ENCODE peak calls at places on chromosome 6, in seven cellular contexts. One of them, this sample, is unnamed.

GRCh38 chr6:30556964-30557682 is at the start of gene PRR3:
- DNase-seq in AG10803: peak
- DNase-seq in fibroblast of lung: peak
- DNase-seq in GM12865: peak
- DNase-seq in ovary: peak
- DNase-seq in colonic mucosa: peak
- DNase-seq in OCI-LY7: peak
- DNase-seq in this sample: peak

GRCh38 chr6:142400495-142400894 is 98.7 kb downstream of the ADGRG6 start:
- DNase-seq in GM12865: no peak
- DNase-seq in AG10803: no peak
- DNase-seq in OCI-LY7: no peak
- DNase-seq in ovary: no peak
- DNase-seq in colonic mucosa: no peak
- DNase-seq in fibroblast of lung: peak
- DNase-seq in this sample: no peak

GRCh38 chr6:81812416-81812815 is 59.9 kb upstream of the TENT5A start:
- DNase-seq in fibroblast of lung: no peak
- DNase-seq in OCI-LY7: no peak
- DNase-seq in colonic mucosa: no peak
- DNase-seq in ovary: no peak
- DNase-seq in AG10803: no peak
- DNase-seq in GM12865: no peak
- DNase-seq in this sample: no peak

GRCh38 chr6:170137911-170138910 is 152.7 kb downstream of the DLL1 start:
- DNase-seq in AG10803: no peak
- DNase-seq in OCI-LY7: no peak
- DNase-seq in colonic mucosa: no peak
- DNase-seq in ovary: peak
- DNase-seq in GM12865: no peak
- DNase-seq in fibroblast of lung: no peak
- DNase-seq in this sample: peak

GRCh38 chr6:158774734-158775449 is 44.3 kb downstream of the EZR start:
- DNase-seq in ovary: peak
- DNase-seq in colonic mucosa: no peak
- DNase-seq in AG10803: no peak
- DNase-seq in fibroblast of lung: no peak
- DNase-seq in GM12865: no peak
- DNase-seq in OCI-LY7: no peak
- DNase-seq in this sample: no peak

GRCh38 chr6:39887692-39888450 is 46.4 kb downstream of the MOCS1 start:
- DNase-seq in fibroblast of lung: peak
- DNase-seq in colonic mucosa: peak
- DNase-seq in GM12865: no peak
- DNase-seq in AG10803: peak
- DNase-seq in ovary: peak
- DNase-seq in OCI-LY7: no peak
- DNase-seq in this sample: no peak

GRCh38 chr6:158698876-158699440 is 49.1 kb downstream of the SYTL3 start:
- DNase-seq in GM12865: no peak
- DNase-seq in AG10803: no peak
- DNase-seq in ovary: no peak
- DNase-seq in colonic mucosa: no peak
- DNase-seq in OCI-LY7: no peak
- DNase-seq in fibroblast of lung: peak
- DNase-seq in this sample: no peak

GRCh38 chr6:136344420-136344819 is 54.8 kb upstream of the BCLAF1 start:
- DNase-seq in colonic mucosa: no peak
- DNase-seq in GM12865: no peak
- DNase-seq in OCI-LY7: no peak
- DNase-seq in fibroblast of lung: peak
- DNase-seq in ovary: no peak
- DNase-seq in AG10803: peak
- DNase-seq in this sample: no peak

GRCh38 chr6:99013661-99014458 is 66.1 kb upstream of the FBXL4 start:
- DNase-seq in ovary: no peak
- DNase-seq in GM12865: no peak
- DNase-seq in AG10803: peak
- DNase-seq in OCI-LY7: no peak
- DNase-seq in colonic mucosa: no peak
- DNase-seq in fibroblast of lung: peak
- DNase-seq in this sample: no peak

GRCh38 chr6:55239099-55239498 is 64.8 kb downstream of the HCRTR2 start:
- DNase-seq in OCI-LY7: no peak
- DNase-seq in colonic mucosa: no peak
- DNase-seq in fibroblast of lung: peak
- DNase-seq in ovary: no peak
- DNase-seq in AG10803: peak
- DNase-seq in GM12865: no peak
- DNase-seq in this sample: no peak

GRCh38 chr6:30544666-30545272 is 11.5 kb downstream of the GNL1 start:
- DNase-seq in GM12865: peak
- DNase-seq in AG10803: peak
- DNase-seq in OCI-LY7: peak
- DNase-seq in fibroblast of lung: peak
- DNase-seq in ovary: no peak
- DNase-seq in colonic mucosa: no peak
- DNase-seq in this sample: no peak

GRCh38 chr6:36114798-36115408 is 15.4 kb upstream of the MAPK13 start:
- DNase-seq in GM12865: peak
- DNase-seq in colonic mucosa: no peak
- DNase-seq in AG10803: no peak
- DNase-seq in OCI-LY7: peak
- DNase-seq in ovary: no peak
- DNase-seq in fibroblast of lung: no peak
- DNase-seq in this sample: no peak

GRCh38 chr6:22651731-22652130 is 82.4 kb downstream of the HDGFL1 start:
- DNase-seq in colonic mucosa: no peak
- DNase-seq in ovary: no peak
- DNase-seq in GM12865: no peak
- DNase-seq in fibroblast of lung: no peak
- DNase-seq in AG10803: no peak
- DNase-seq in OCI-LY7: no peak
- DNase-seq in this sample: no peak

GRCh38 chr6:81166770-81167169 is 585.7 kb downstream of the TENT5A start:
- DNase-seq in fibroblast of lung: peak
- DNase-seq in ovary: no peak
- DNase-seq in OCI-LY7: no peak
- DNase-seq in colonic mucosa: no peak
- DNase-seq in AG10803: peak
- DNase-seq in GM12865: peak
- DNase-seq in this sample: no peak

GRCh38 chr6:113672691-113673149 is 184.4 kb upstream of the MARCKS start:
- DNase-seq in fibroblast of lung: peak
- DNase-seq in OCI-LY7: no peak
- DNase-seq in GM12865: no peak
- DNase-seq in ovary: peak
- DNase-seq in AG10803: peak
- DNase-seq in colonic mucosa: no peak
- DNase-seq in this sample: no peak

GRCh38 chr6:27986928-27987725 is 30.1 kb downstream of the OR2B6 start:
- DNase-seq in AG10803: peak
- DNase-seq in ovary: no peak
- DNase-seq in GM12865: no peak
- DNase-seq in OCI-LY7: no peak
- DNase-seq in fibroblast of lung: peak
- DNase-seq in colonic mucosa: no peak
- DNase-seq in this sample: no peak

GRCh38 chr6:4805553-4806307 is 29.5 kb downstream of the CDYL start:
- DNase-seq in colonic mucosa: peak
- DNase-seq in fibroblast of lung: peak
- DNase-seq in ovary: peak
- DNase-seq in AG10803: peak
- DNase-seq in OCI-LY7: peak
- DNase-seq in GM12865: peak
- DNase-seq in this sample: no peak

GRCh38 chr6:118872318-118872717 is 21.6 kb upstream of the ASF1A start:
- DNase-seq in fibroblast of lung: no peak
- DNase-seq in ovary: no peak
- DNase-seq in GM12865: no peak
- DNase-seq in OCI-LY7: no peak
- DNase-seq in AG10803: no peak
- DNase-seq in colonic mucosa: no peak
- DNase-seq in this sample: no peak

GRCh38 chr6:27268803-27269202 is 21.3 kb downstream of the PRSS16 start:
- DNase-seq in colonic mucosa: no peak
- DNase-seq in fibroblast of lung: no peak
- DNase-seq in GM12865: no peak
- DNase-seq in ovary: no peak
- DNase-seq in AG10803: no peak
- DNase-seq in OCI-LY7: no peak
- DNase-seq in this sample: no peak

GRCh38 chr6:97059473-97059872 is 134.9 kb downstream of the KLHL32 start:
- DNase-seq in fibroblast of lung: peak
- DNase-seq in colonic mucosa: no peak
- DNase-seq in ovary: no peak
- DNase-seq in OCI-LY7: peak
- DNase-seq in AG10803: peak
- DNase-seq in GM12865: peak
- DNase-seq in this sample: no peak

DNA sequence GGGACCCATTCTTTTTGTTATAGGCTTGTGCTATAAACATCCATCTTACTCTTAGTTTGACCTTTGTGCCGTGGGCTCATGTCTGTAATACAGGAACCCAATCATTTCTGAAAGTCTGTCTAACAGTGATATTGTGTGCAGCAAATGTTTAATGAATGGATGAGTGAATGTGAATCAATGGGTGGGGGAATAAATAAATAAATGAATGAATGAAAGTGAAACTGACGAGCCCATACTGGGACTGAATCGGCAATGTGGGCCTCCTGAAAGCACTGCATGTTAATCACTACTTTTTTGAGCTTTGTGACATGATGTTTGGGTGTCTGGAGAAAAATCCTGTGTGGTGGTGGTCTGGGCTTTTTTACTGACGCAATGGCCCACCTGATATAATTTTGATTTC is 175.0 kb downstream of the GMPR start:
- DNase-seq in fibroblast of lung: no peak
- DNase-seq in OCI-LY7: no peak
- DNase-seq in colonic mucosa: no peak
- DNase-seq in AG10803: no peak
- DNase-seq in ovary: no peak
- DNase-seq in GM12865: peak
- DNase-seq in this sample: no peak
- H3K4me3 ChIP-seq in fibroblast of lung: peak
- H3K4me3 ChIP-seq in OCI-LY7: peak
- H3K4me3 ChIP-seq in colonic mucosa: no peak
- H3K4me3 ChIP-seq in AG10803: no peak
- H3K4me3 ChIP-seq in ovary: no peak
- H3K4me3 ChIP-seq in GM12865: peak
- H3K4me3 ChIP-seq in this sample: no peak

GRCh38 chr6:166825553-166826145 is 130.7 kb downstream of the RNASET2 start:
- DNase-seq in OCI-LY7: no peak
- DNase-seq in fibroblast of lung: peak
- DNase-seq in ovary: no peak
- DNase-seq in GM12865: no peak
- DNase-seq in colonic mucosa: no peak
- DNase-seq in AG10803: peak
- DNase-seq in this sample: no peak
- TF ChIP-seq CTCF in OCI-LY7: no peak
- TF ChIP-seq CTCF in fibroblast of lung: no peak
- TF ChIP-seq CTCF in ovary: no peak
- TF ChIP-seq CTCF in GM12865: no peak
- TF ChIP-seq CTCF in colonic mucosa: no peak
- TF ChIP-seq CTCF in AG10803: no peak
- TF ChIP-seq CTCF in this sample: no peak

DNA sequence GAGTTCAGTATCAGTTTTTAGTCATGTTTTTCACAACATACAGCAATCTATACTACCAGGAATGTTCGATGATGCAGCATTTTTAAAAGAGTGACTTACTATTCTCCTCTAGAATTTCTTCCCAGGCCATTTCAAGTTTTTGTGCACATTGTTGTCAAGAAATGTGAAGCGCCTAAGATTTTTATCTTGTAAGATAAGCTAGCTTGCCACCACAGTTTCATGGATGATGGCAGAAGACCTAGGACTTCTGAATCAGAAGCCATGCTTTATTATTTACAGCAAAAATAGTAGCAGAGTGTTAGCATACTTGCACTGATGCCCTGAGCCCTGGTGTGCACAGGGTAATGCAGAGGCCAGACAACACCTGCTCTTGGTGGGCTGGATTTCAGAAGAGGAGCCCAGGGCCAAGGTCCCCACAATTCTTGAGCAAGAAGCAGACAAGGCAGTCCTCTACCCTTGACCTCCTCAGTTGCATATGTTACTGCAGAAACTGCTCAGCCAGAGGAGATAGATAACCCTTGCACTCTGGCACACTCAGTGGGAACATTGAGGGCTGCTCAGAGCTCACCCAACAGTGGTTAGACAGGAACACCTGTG is 99.2 kb downstream of the QKI start:
- DNase-seq in GM12865: no peak
- DNase-seq in OCI-LY7: no peak
- DNase-seq in colonic mucosa: no peak
- DNase-seq in AG10803: no peak
- DNase-seq in fibroblast of lung: no peak
- DNase-seq in ovary: no peak
- DNase-seq in this sample: no peak
- H3K4me3 ChIP-seq in GM12865: no peak
- H3K4me3 ChIP-seq in OCI-LY7: no peak
- H3K4me3 ChIP-seq in colonic mucosa: no peak
- H3K4me3 ChIP-seq in AG10803: no peak
- H3K4me3 ChIP-seq in fibroblast of lung: no peak
- H3K4me3 ChIP-seq in ovary: no peak
- H3K4me3 ChIP-seq in this sample: no peak

GRCh38 chr6:33781105-33781975 is 7.6 kb downstream of the LEMD2 start:
- DNase-seq in GM12865: no peak
- DNase-seq in AG10803: peak
- DNase-seq in OCI-LY7: no peak
- DNase-seq in fibroblast of lung: peak
- DNase-seq in colonic mucosa: no peak
- DNase-seq in ovary: no peak
- DNase-seq in this sample: no peak

GRCh38 chr6:33777716-33778474 is 11.0 kb downstream of the LEMD2 start:
- DNase-seq in AG10803: no peak
- DNase-seq in ovary: no peak
- DNase-seq in colonic mucosa: no peak
- DNase-seq in GM12865: no peak
- DNase-seq in fibroblast of lung: no peak
- DNase-seq in OCI-LY7: no peak
- DNase-seq in this sample: no peak

GRCh38 chr6:33779895-33780294 is 9.0 kb downstream of the LEMD2 start:
- DNase-seq in AG10803: no peak
- DNase-seq in colonic mucosa: no peak
- DNase-seq in fibroblast of lung: no peak
- DNase-seq in OCI-LY7: no peak
- DNase-seq in GM12865: no peak
- DNase-seq in ovary: no peak
- DNase-seq in this sample: no peak

GRCh38 chr6:33778475-33779121 is 10.3 kb downstream of the LEMD2 start:
- DNase-seq in OCI-LY7: no peak
- DNase-seq in colonic mucosa: no peak
- DNase-seq in AG10803: no peak
- DNase-seq in fibroblast of lung: no peak
- DNase-seq in ovary: no peak
- DNase-seq in GM12865: no peak
- DNase-seq in this sample: no peak

DNA sequence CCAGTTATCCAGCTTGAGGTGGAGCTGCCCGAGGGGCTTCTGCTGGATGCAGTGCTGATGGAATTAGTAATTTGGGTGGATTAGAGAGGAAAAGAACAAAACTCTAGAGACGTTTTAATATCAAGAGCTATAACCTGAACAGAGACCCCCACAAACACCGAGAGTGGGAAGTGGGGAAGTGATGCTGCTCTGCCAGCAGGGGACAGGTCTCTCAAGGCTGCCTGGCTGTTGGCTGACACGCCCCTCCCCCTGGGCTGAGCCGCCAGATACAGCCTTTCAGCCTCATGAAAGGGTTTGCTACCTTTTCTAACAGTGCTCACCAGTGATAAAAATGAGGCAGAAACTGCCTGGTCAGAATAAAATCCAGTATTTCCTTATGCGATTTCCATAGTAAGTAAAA is 9.6 kb downstream of the LEMD2 start:
- DNase-seq in GM12865: no peak
- DNase-seq in OCI-LY7: peak
- DNase-seq in AG10803: no peak
- DNase-seq in ovary: no peak
- DNase-seq in colonic mucosa: no peak
- DNase-seq in fibroblast of lung: no peak
- DNase-seq in this sample: no peak
- TF ChIP-seq CTCF in GM12865: no peak
- TF ChIP-seq CTCF in OCI-LY7: no peak
- TF ChIP-seq CTCF in AG10803: peak
- TF ChIP-seq CTCF in ovary: no peak
- TF ChIP-seq CTCF in colonic mucosa: no peak
- TF ChIP-seq CTCF in fibroblast of lung: no peak
- TF ChIP-seq CTCF in this sample: no peak